ENCODE peak calls at places on chromosomes 3 and 15, in six cellular contexts. D is PC-3, A is naive B cell, E is ELR, J is NCI-H1105, I is G401. X is an unnamed sample.

GRCh38 chr3:188389711-188390346 is 235.9 kb downstream of the LPP start:
- DNase-seq in E (no peak), D (no peak), A (peak), I (no peak), J (no peak), X (peak)

GRCh38 chr3:13193320-13194284 is 120.4 kb upstream of the IQSEC1 start:
- DNase-seq in D (peak), I (peak), E (peak), A (no peak), J (no peak), X (no peak)

GRCh38 chr3:45280227-45280626 is 54.1 kb upstream of the TMEM158 start:
- DNase-seq in J (no peak), E (peak), I (no peak), A (no peak), D (peak), X (no peak)

GRCh38 chr15:57323806-57324589 is 52.3 kb upstream of the CGNL1 start:
- DNase-seq in J (no peak), A (no peak), E (peak), I (no peak), D (peak), X (peak)

GRCh38 chr15:24962880-24963279 is 8.1 kb downstream of the SNRPN start:
- DNase-seq in E (no peak), D (no peak), A (no peak), I (no peak), J (no peak), X (no peak)

GRCh38 chr15:85380860-85381535 is 595 bp downstream of the AKAP13 start:
- DNase-seq in J (no peak), I (no peak), E (peak), A (peak), D (peak), X (peak)

GRCh38 chr3:165518346-165518745 is 318.9 kb downstream of the BCHE start:
- DNase-seq in J (no peak), A (no peak), E (peak), D (no peak), I (no peak), X (no peak)

GRCh38 chr15:77026501-77027110 is 31.7 kb downstream of the PSTPIP1 start:
- DNase-seq in E (no peak), D (no peak), J (no peak), A (no peak), I (no peak), X (no peak)

GRCh38 chr3:152870027-152870426 is 35.1 kb downstream of the P2RY1 start:
- DNase-seq in I (no peak), J (no peak), D (no peak), E (no peak), A (no peak), X (no peak)

GRCh38 chr3:4029135-4029534 is 229.9 kb downstream of the LRRN1 start:
- DNase-seq in D (no peak), J (no peak), E (no peak), I (no peak), A (no peak), X (no peak)

X was measured in OCI-LY7.